ENCODE peak calls at places on chromosome 19, in six cellular contexts. B is left ventricle myocardium inferior; A is cardiac muscle cell; W is HCT116; T is naive thymus-derived CD4-positive, alpha-beta T cell; X is ascending aorta. D is an unnamed sample. For H3K9me3, the result is how much of the 10 kb centered on the place peaks cover.

GRCh38 chr19:10928563-10929401 is at the start of the genes TIMM29 and YIPF2:
- DNase-seq in W (peak), B (peak), T (peak), X (peak), A (peak), D (peak)

GRCh38 chr19:21092107-21092506 is 10.1 kb downstream of the ZNF714 start:
- DNase-seq in B (no peak), T (no peak), X (no peak), W (no peak), A (peak), D (no peak)

GRCh38 chr19:50315773-50316448 is 13.3 kb downstream of the KCNC3 start:
- DNase-seq in X (no peak), W (no peak), A (no peak), B (no peak), T (no peak), D (no peak)

GRCh38 chr19:19637523-19638251 is 5.8 kb downstream of the GMIP start:
- DNase-seq in B (no peak), A (no peak), T (no peak), W (no peak), X (no peak), D (no peak)

GRCh38 chr19:3987619-3988371 is 2.5 kb upstream of the EEF2 start:
- DNase-seq in X (peak), W (peak), A (peak), B (peak), T (peak), D (peak)

GRCh38 chr19:50496189-50497029 is 14.6 kb downstream of the JOSD2 start:
- DNase-seq in X (no peak), T (no peak), B (peak), W (no peak), A (peak), D (no peak)

GRCh38 chr19:6141217-6141616 is 5.8 kb downstream of the ACSBG2 start:
- DNase-seq in B (no peak), T (no peak), W (no peak), A (no peak), X (no peak), D (no peak)

GRCh38 chr19:11064831-11065303 is 24.4 kb upstream of the LDLR start:
- DNase-seq in X (no peak), T (no peak), W (no peak), A (peak), B (no peak), D (no peak)

GRCh38 chr19:1791879-1792278 is 20.2 kb downstream of the ATP8B3 start:
- DNase-seq in X (no peak), T (no peak), B (no peak), W (no peak), A (no peak), D (no peak)

GRCh38 chr19:50861496-50862286 is 7.0 kb downstream of the KLK3 start:
- DNase-seq in W (no peak), T (no peak), A (no peak), X (no peak), B (no peak), D (no peak)

GRCh38 chr19:46976845-46977320 is 42.8 kb upstream of the NPAS1 start:
- DNase-seq in T (no peak), X (peak), W (no peak), A (peak), B (peak), D (no peak)

GRCh38 chr19:41528106-41528505 is 47.9 kb upstream of the CEACAM21 start:
- DNase-seq in T (no peak), W (no peak), B (no peak), X (no peak), A (no peak), D (no peak)

GRCh38 chr19:48424694-48425219 is 21.0 kb upstream of the GRWD1 start:
- DNase-seq in X (no peak), A (peak), W (no peak), T (no peak), B (no peak), D (no peak)

GRCh38 chr19:45499196-45500180 is 1.2 kb downstream of the PPM1N start:
- DNase-seq in W (no peak), X (no peak), T (no peak), B (no peak), A (peak), D (peak)

GRCh38 chr19:8342684-8343482 is at the start of gene KANK3:
- DNase-seq in B (peak), T (peak), X (peak), A (peak), W (peak), D (peak)

GRCh38 chr19:35353635-35354034 is 4.6 kb upstream of the FFAR3 start:
- DNase-seq in W (no peak), B (no peak), X (no peak), T (no peak), A (peak), D (no peak)

GRCh38 chr19:29266001-29266400 is 53.0 kb upstream of the UQCRFS1 start:
- DNase-seq in W (no peak), X (no peak), A (no peak), T (no peak), B (no peak), D (no peak)

GRCh38 chr19:36665832-36666231 is 805 bp downstream of the ZNF461 start:
- DNase-seq in W (no peak), T (no peak), A (no peak), X (no peak), B (no peak), D (no peak)

GRCh38 chr19:12949363-12950284 is 4.0 kb downstream of the RAD23A start:
- DNase-seq in T (no peak), X (no peak), A (no peak), W (no peak), B (no peak), D (no peak)

GRCh38 chr19:11111771-11112144 is 22.5 kb downstream of the LDLR start:
- DNase-seq in X (no peak), T (no peak), B (no peak), W (no peak), A (no peak), D (no peak)

GRCh38 chr19:12783849-12784393 is 7.4 kb upstream of the JUNB start:
- DNase-seq in T (no peak), A (no peak), B (peak), X (peak), W (no peak), D (peak)

GRCh38 chr19:46495789-46496099 is at the start of gene PNMA8B:
- DNase-seq in T (no peak), X (no peak), A (peak), W (no peak), B (peak), D (no peak)

GRCh38 chr19:35949131-35949530 is 13.0 kb downstream of the LRFN3 start:
- DNase-seq in X (no peak), A (no peak), T (no peak), B (no peak), W (no peak), D (no peak)

GRCh38 chr19:29528350-29528945 is 2.7 kb downstream of the VSTM2B start:
- DNase-seq in A (peak), T (no peak), X (no peak), B (peak), W (peak), D (peak)

GRCh38 chr19:1567116-1567847 is 843 bp downstream of the MEX3D start:
- DNase-seq in B (peak), X (no peak), W (no peak), A (peak), T (no peak), D (peak)

GRCh38 chr19:40594657-40595077 is 6.5 kb upstream of the LTBP4 start:
- DNase-seq in A (no peak), T (no peak), X (no peak), W (no peak), B (no peak), D (no peak)

GRCh38 chr19:14059093-14059480 is 2.8 kb downstream of the PALM3 start:
- DNase-seq in X (no peak), T (peak), W (no peak), B (no peak), A (peak), D (peak)

GRCh38 chr19:41296323-41296935 is 13.5 kb upstream of the CCDC97 start:
- DNase-seq in W (no peak), X (no peak), B (no peak), T (no peak), A (no peak), D (peak)

GRCh38 chr19:14031719-14032480 is at the start of gene IL27RA:
- DNase-seq in W (no peak), T (peak), A (peak), X (peak), B (peak), D (peak)

GRCh38 chr19:33468361-33469170 is 53.0 kb downstream of the PEPD start:
- DNase-seq in T (no peak), B (no peak), A (no peak), X (peak), W (no peak), D (no peak)

GRCh38 chr19:17090501-17091074 is 15.0 kb downstream of the MYO9B start:
- DNase-seq in B (no peak), A (peak), T (no peak), W (no peak), X (no peak), D (no peak)

GRCh38 chr19:10516671-10517286 is 468 bp downstream of the S1PR5 start:
- DNase-seq in A (no peak), W (no peak), B (no peak), T (no peak), X (no peak), D (no peak)

GRCh38 chr19:49149652-49150105 is 5.5 kb downstream of the HRC start:
- DNase-seq in X (peak), B (peak), A (peak), T (no peak), W (peak), D (peak)

GRCh38 chr19:42606660-42607351 is 12.1 kb upstream of the CEACAM8 start:
- DNase-seq in A (peak), B (peak), T (peak), X (no peak), W (peak), D (peak)

GRCh38 chr19:3966051-3967017 is 4.6 kb downstream of the DAPK3 start:
- DNase-seq in X (no peak), T (no peak), W (no peak), B (no peak), A (no peak), D (peak)

DNA sequence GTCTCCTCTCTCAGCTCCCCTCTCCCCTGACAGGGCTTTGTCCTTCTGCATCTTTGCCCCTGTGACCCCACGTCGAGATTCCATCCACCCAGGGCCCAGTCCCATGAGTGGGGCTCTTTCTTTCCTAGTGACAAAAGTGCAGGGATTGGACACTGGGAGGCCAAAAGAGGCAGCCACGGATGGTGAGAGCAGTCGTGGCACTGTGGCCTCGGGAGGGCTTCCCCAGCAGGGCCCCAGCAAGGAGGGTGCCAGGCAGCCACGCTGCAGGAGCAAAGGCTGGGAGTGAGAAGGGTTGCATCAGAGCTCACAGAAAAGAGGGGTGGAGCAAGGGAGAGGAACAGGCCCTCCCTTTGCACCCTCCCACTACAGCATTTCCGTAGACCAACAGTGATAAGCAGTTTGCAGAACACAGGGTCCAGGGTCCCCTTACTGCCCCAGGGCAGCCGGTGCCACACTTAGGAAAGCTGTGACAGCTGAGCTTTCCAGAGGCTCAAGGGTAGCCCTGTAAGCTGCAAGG is 4.9 kb downstream of the ZSCAN1 start:
- DNase-seq in W (no peak), X (no peak), T (no peak), B (no peak), A (no peak), D (no peak)
- H3K9me3 ChIP-seq in W (under half), X (under half), T (under half), B (under half), A (under half), D (under half)

GRCh38 chr19:52991484-52991883 is 22.2 kb upstream of the ERVV-1 start:
- DNase-seq in W (no peak), T (no peak), B (no peak), X (no peak), A (peak), D (no peak)
- H3K9me3 ChIP-seq in W (under half), T (under half), B (under half), X (under half), A (under half), D (under half)

GRCh38 chr19:38698225-38699026 is 45.8 kb downstream of the CAPN12 start:
- DNase-seq in B (no peak), A (no peak), W (no peak), X (no peak), T (no peak), D (no peak)

GRCh38 chr19:38699027-38699346 is 45.3 kb downstream of the CAPN12 start:
- DNase-seq in A (no peak), T (no peak), B (no peak), W (no peak), X (no peak), D (no peak)

GRCh38 chr19:38697197-38697596 is 47.1 kb downstream of the CAPN12 start:
- DNase-seq in W (no peak), B (no peak), A (no peak), X (no peak), T (no peak), D (no peak)

GRCh38 chr19:38696733-38697055 is 47.6 kb downstream of the CAPN12 start:
- DNase-seq in W (no peak), X (no peak), T (no peak), B (no peak), A (no peak), D (no peak)

DNA sequence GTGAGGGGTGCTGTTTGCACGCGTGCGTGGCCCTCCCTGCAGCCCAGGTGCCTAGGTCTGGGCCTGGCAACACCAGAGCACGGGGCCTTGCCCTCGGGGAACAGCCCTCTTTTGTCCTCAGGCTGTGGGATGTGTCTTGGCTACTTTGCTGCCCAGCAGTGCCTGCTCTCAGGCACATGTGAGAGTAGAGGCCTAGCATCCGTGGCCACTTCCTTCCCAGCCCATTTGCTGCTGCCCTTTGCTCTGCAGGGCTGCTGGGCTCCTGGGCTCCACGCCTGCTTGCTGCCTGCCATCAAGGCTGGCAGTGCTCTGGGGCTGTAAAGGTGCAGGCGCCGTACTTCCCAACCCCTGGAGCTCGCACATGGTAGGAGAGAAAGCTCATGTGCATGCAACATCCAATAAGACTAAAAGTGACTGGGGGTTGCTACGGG is 46.6 kb downstream of the CAPN12 start:
- DNase-seq in W (no peak), T (no peak), A (no peak), X (no peak), B (no peak), D (no peak)
- H3K9me3 ChIP-seq in W (under half), T (under half), A (under half), X (under half), B (under half), D (under half)

GRCh38 chr19:31070126-31070525 is 279.1 kb downstream of the TSHZ3 start:
- DNase-seq in X (no peak), B (no peak), W (no peak), T (no peak), A (no peak), D (no peak)

GRCh38 chr19:31073485-31074221 is 275.6 kb downstream of the TSHZ3 start:
- DNase-seq in X (no peak), W (no peak), B (no peak), T (no peak), A (no peak), D (no peak)

GRCh38 chr19:31070676-31071075 is 278.6 kb downstream of the TSHZ3 start:
- DNase-seq in B (no peak), W (no peak), T (no peak), X (no peak), A (no peak), D (no peak)

GRCh38 chr19:31068268-31068667 is 281.0 kb downstream of the TSHZ3 start:
- DNase-seq in X (no peak), B (no peak), W (no peak), T (no peak), A (no peak), D (no peak)

DNA sequence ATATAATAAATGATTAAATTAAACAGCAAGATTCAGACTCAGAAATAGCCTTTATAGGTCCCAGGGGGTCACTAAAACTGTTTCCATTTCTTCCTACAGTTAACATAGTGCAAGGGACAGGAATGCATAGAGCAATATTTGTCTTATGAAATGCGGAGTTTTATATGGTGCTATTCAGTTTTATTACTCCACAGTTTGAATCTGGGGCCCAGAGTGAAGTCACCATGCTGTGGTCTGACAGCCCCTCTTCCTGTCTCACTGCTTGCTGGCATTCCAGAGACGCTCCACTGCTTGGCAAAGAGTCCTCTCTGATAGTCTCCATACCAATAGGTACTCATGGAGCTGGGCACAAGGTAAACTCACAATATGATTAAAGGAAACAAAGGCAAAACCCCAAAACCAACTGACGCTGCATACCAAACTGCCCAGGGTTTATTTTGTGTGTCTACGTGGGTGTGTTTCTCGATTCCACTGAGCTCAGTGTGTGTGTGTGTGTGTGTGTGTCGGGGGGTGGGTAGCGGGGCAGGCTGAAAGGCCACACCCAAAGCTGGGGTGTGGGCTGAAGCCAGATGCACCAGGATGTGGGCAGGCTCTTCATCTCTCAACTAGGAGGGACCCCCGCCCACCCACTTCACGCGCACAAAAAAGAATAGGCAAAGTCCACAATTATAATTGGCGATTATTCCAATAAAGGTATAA is 277.9 kb downstream of the TSHZ3 start:
- DNase-seq in X (no peak), A (no peak), T (no peak), B (no peak), W (no peak), D (peak)
- H3K9me3 ChIP-seq in X (under half), A (under half), T (under half), B (under half), W (under half), D (under half)

GRCh38 chr19:15962319-15962718 is 13.5 kb downstream of the OR10H4 start:
- DNase-seq in A (no peak), X (no peak), B (no peak), T (no peak), W (no peak), D (no peak)
- H3K9me3 ChIP-seq in A (under half), X (under half), B (under half), T (under half), W (under half), D (under half)

D was measured in transverse colon.